ENCODE peak calls at places on chromosome 14, in four cellular contexts. One of them, this sample, is unnamed.
A peak's percentile ranks its signal among the peaks of the same experiment; 100 is the strongest.

GRCh38 chr14:106564058-106564643 is 1037.8 kb downstream of the TMEM121 start:
- DNase-seq in upper lobe of right lung: peak; percentile 75
- DNase-seq in naive thymus-derived CD4-positive, alpha-beta T cell: peak; percentile 49
- DNase-seq in endothelial cell of umbilical vein: no peak
- DNase-seq in this sample: peak; percentile 78

GRCh38 chr14:99320105-99320572 is 48.1 kb upstream of the BCL11B start:
- DNase-seq in upper lobe of right lung: peak; percentile 79
- DNase-seq in naive thymus-derived CD4-positive, alpha-beta T cell: peak; percentile 56
- DNase-seq in endothelial cell of umbilical vein: peak; percentile 32
- DNase-seq in this sample: peak; percentile 47

GRCh38 chr14:103887557-103888115 is 40.3 kb upstream of the PPP1R13B start:
- DNase-seq in upper lobe of right lung: no peak
- DNase-seq in naive thymus-derived CD4-positive, alpha-beta T cell: no peak
- DNase-seq in endothelial cell of umbilical vein: no peak
- DNase-seq in this sample: no peak

GRCh38 chr14:52840916-52841315 is 49.5 kb upstream of the GNPNAT1 start:
- DNase-seq in upper lobe of right lung: no peak
- DNase-seq in naive thymus-derived CD4-positive, alpha-beta T cell: no peak
- DNase-seq in endothelial cell of umbilical vein: no peak
- DNase-seq in this sample: no peak

GRCh38 chr14:32728957-32729356 is 209.7 kb upstream of the NPAS3 start:
- DNase-seq in upper lobe of right lung: no peak
- DNase-seq in naive thymus-derived CD4-positive, alpha-beta T cell: no peak
- DNase-seq in endothelial cell of umbilical vein: no peak
- DNase-seq in this sample: no peak

GRCh38 chr14:103121161-103121845 is 2.0 kb upstream of the TNFAIP2 start:
- DNase-seq in upper lobe of right lung: peak; percentile 85
- DNase-seq in naive thymus-derived CD4-positive, alpha-beta T cell: no peak
- DNase-seq in endothelial cell of umbilical vein: peak; percentile 45
- DNase-seq in this sample: no peak

GRCh38 chr14:95901014-95901413 is 24.4 kb downstream of the TUNAR start:
- DNase-seq in upper lobe of right lung: no peak
- DNase-seq in naive thymus-derived CD4-positive, alpha-beta T cell: no peak
- DNase-seq in endothelial cell of umbilical vein: no peak
- DNase-seq in this sample: no peak

GRCh38 chr14:86782092-86782580 is 1210.8 kb downstream of the GALC start:
- DNase-seq in upper lobe of right lung: no peak
- DNase-seq in naive thymus-derived CD4-positive, alpha-beta T cell: no peak
- DNase-seq in endothelial cell of umbilical vein: no peak
- DNase-seq in this sample: no peak

GRCh38 chr14:90426663-90427062 is 29.8 kb downstream of the CALM1 start:
- DNase-seq in upper lobe of right lung: no peak
- DNase-seq in naive thymus-derived CD4-positive, alpha-beta T cell: no peak
- DNase-seq in endothelial cell of umbilical vein: peak; percentile 69
- DNase-seq in this sample: no peak

GRCh38 chr14:23933706-23934105 is 19.9 kb upstream of the DHRS4 start:
- DNase-seq in upper lobe of right lung: no peak
- DNase-seq in naive thymus-derived CD4-positive, alpha-beta T cell: no peak
- DNase-seq in endothelial cell of umbilical vein: no peak
- DNase-seq in this sample: no peak

GRCh38 chr14:37668646-37669045 is 73.2 kb downstream of the TTC6 start:
- DNase-seq in upper lobe of right lung: no peak
- DNase-seq in naive thymus-derived CD4-positive, alpha-beta T cell: no peak
- DNase-seq in endothelial cell of umbilical vein: no peak
- DNase-seq in this sample: no peak

GRCh38 chr14:104280085-104280901 is 141.9 kb downstream of the KIF26A start:
- DNase-seq in upper lobe of right lung: peak; percentile 52
- DNase-seq in naive thymus-derived CD4-positive, alpha-beta T cell: no peak
- DNase-seq in endothelial cell of umbilical vein: no peak
- DNase-seq in this sample: no peak

GRCh38 chr14:67108230-67108629 is 81.0 kb upstream of the GARIN2 start:
- DNase-seq in upper lobe of right lung: no peak
- DNase-seq in naive thymus-derived CD4-positive, alpha-beta T cell: no peak
- DNase-seq in endothelial cell of umbilical vein: no peak
- DNase-seq in this sample: no peak

GRCh38 chr14:96092936-96093335 is 53.8 kb downstream of the C14orf132 start:
- DNase-seq in upper lobe of right lung: no peak
- DNase-seq in naive thymus-derived CD4-positive, alpha-beta T cell: no peak
- DNase-seq in endothelial cell of umbilical vein: no peak
- DNase-seq in this sample: no peak

GRCh38 chr14:91731986-91732385 is at the start of gene CATSPERB:
- DNase-seq in upper lobe of right lung: no peak
- DNase-seq in naive thymus-derived CD4-positive, alpha-beta T cell: no peak
- DNase-seq in endothelial cell of umbilical vein: no peak
- DNase-seq in this sample: no peak

GRCh38 chr14:93430319-93430801 is 379 bp upstream of the UNC79 start:
- DNase-seq in upper lobe of right lung: no peak
- DNase-seq in naive thymus-derived CD4-positive, alpha-beta T cell: no peak
- DNase-seq in endothelial cell of umbilical vein: no peak
- DNase-seq in this sample: no peak

GRCh38 chr14:69404478-69404877 is 6.0 kb downstream of the SLC39A9 start:
- DNase-seq in upper lobe of right lung: no peak
- DNase-seq in naive thymus-derived CD4-positive, alpha-beta T cell: no peak
- DNase-seq in endothelial cell of umbilical vein: no peak
- DNase-seq in this sample: no peak

GRCh38 chr14:104433401-104434213 is 146.0 kb upstream of the C14orf180 start:
- DNase-seq in upper lobe of right lung: peak; percentile 59
- DNase-seq in naive thymus-derived CD4-positive, alpha-beta T cell: no peak
- DNase-seq in endothelial cell of umbilical vein: no peak
- DNase-seq in this sample: no peak

GRCh38 chr14:103130965-103131364 is 7.7 kb downstream of the TNFAIP2 start:
- DNase-seq in upper lobe of right lung: no peak
- DNase-seq in naive thymus-derived CD4-positive, alpha-beta T cell: no peak
- DNase-seq in endothelial cell of umbilical vein: no peak
- DNase-seq in this sample: no peak

GRCh38 chr14:89551955-89552354 is 134.9 kb upstream of the FOXN3 start:
- DNase-seq in upper lobe of right lung: no peak
- DNase-seq in naive thymus-derived CD4-positive, alpha-beta T cell: no peak
- DNase-seq in endothelial cell of umbilical vein: no peak
- DNase-seq in this sample: no peak

GRCh38 chr14:92263681-92264080 is 59.3 kb upstream of the SLC24A4 start:
- DNase-seq in upper lobe of right lung: no peak
- DNase-seq in naive thymus-derived CD4-positive, alpha-beta T cell: no peak
- DNase-seq in endothelial cell of umbilical vein: no peak
- DNase-seq in this sample: no peak

GRCh38 chr14:88326352-88327103 is 3.5 kb upstream of the KCNK10 start:
- DNase-seq in upper lobe of right lung: no peak
- DNase-seq in naive thymus-derived CD4-positive, alpha-beta T cell: no peak
- DNase-seq in endothelial cell of umbilical vein: no peak
- DNase-seq in this sample: no peak

GRCh38 chr14:69687963-69688649 is 76.7 kb downstream of the SUSD6 start:
- DNase-seq in upper lobe of right lung: no peak
- DNase-seq in naive thymus-derived CD4-positive, alpha-beta T cell: no peak
- DNase-seq in endothelial cell of umbilical vein: no peak
- DNase-seq in this sample: no peak

GRCh38 chr14:66228267-66228970 is 257.8 kb upstream of the CCDC196 start:
- DNase-seq in upper lobe of right lung: no peak
- DNase-seq in naive thymus-derived CD4-positive, alpha-beta T cell: no peak
- DNase-seq in endothelial cell of umbilical vein: no peak
- DNase-seq in this sample: no peak

GRCh38 chr14:65168840-65169239 is 66.5 kb upstream of the MAX start:
- DNase-seq in upper lobe of right lung: no peak
- DNase-seq in naive thymus-derived CD4-positive, alpha-beta T cell: no peak
- DNase-seq in endothelial cell of umbilical vein: no peak
- DNase-seq in this sample: no peak

GRCh38 chr14:32397871-32398640 is 69.0 kb downstream of the AKAP6 start:
- DNase-seq in upper lobe of right lung: no peak
- DNase-seq in naive thymus-derived CD4-positive, alpha-beta T cell: no peak
- DNase-seq in endothelial cell of umbilical vein: peak; percentile 57
- DNase-seq in this sample: no peak

GRCh38 chr14:90517431-90517841 is 120.6 kb downstream of the CALM1 start:
- DNase-seq in upper lobe of right lung: no peak
- DNase-seq in naive thymus-derived CD4-positive, alpha-beta T cell: no peak
- DNase-seq in endothelial cell of umbilical vein: no peak
- DNase-seq in this sample: no peak

GRCh38 chr14:64234877-64235651 is 59.1 kb downstream of the ESR2 start:
- DNase-seq in upper lobe of right lung: no peak
- DNase-seq in naive thymus-derived CD4-positive, alpha-beta T cell: no peak
- DNase-seq in endothelial cell of umbilical vein: no peak
- DNase-seq in this sample: no peak

GRCh38 chr14:86346818-86347384 is 817.0 kb downstream of the FLRT2 start:
- DNase-seq in upper lobe of right lung: no peak
- DNase-seq in naive thymus-derived CD4-positive, alpha-beta T cell: no peak
- DNase-seq in endothelial cell of umbilical vein: no peak
- DNase-seq in this sample: no peak

GRCh38 chr14:94406910-94407309 is 18.5 kb upstream of the SERPINA1 start:
- DNase-seq in upper lobe of right lung: no peak
- DNase-seq in naive thymus-derived CD4-positive, alpha-beta T cell: no peak
- DNase-seq in endothelial cell of umbilical vein: no peak
- DNase-seq in this sample: no peak

GRCh38 chr14:46048127-46048526 is 603.5 kb downstream of the RPL10L start:
- DNase-seq in upper lobe of right lung: no peak
- DNase-seq in naive thymus-derived CD4-positive, alpha-beta T cell: no peak
- DNase-seq in endothelial cell of umbilical vein: peak; percentile 53
- DNase-seq in this sample: no peak

GRCh38 chr14:104323551-104324175 is 185.3 kb downstream of the KIF26A start:
- DNase-seq in upper lobe of right lung: no peak
- DNase-seq in naive thymus-derived CD4-positive, alpha-beta T cell: no peak
- DNase-seq in endothelial cell of umbilical vein: no peak
- DNase-seq in this sample: no peak

GRCh38 chr14:26775765-26776577 is 178.1 kb upstream of the NOVA1 start:
- DNase-seq in upper lobe of right lung: no peak
- DNase-seq in naive thymus-derived CD4-positive, alpha-beta T cell: no peak
- DNase-seq in endothelial cell of umbilical vein: peak; percentile 58
- DNase-seq in this sample: no peak

GRCh38 chr14:20680843-20681347 is 3.5 kb upstream of the RNASE4 start:
- DNase-seq in upper lobe of right lung: no peak
- DNase-seq in naive thymus-derived CD4-positive, alpha-beta T cell: no peak
- DNase-seq in endothelial cell of umbilical vein: no peak
- DNase-seq in this sample: no peak

GRCh38 chr14:33297565-33297964 is 358.9 kb downstream of the NPAS3 start:
- DNase-seq in upper lobe of right lung: no peak
- DNase-seq in naive thymus-derived CD4-positive, alpha-beta T cell: no peak
- DNase-seq in endothelial cell of umbilical vein: no peak
- DNase-seq in this sample: no peak

GRCh38 chr14:86055512-86055911 is 525.6 kb downstream of the FLRT2 start:
- DNase-seq in upper lobe of right lung: no peak
- DNase-seq in naive thymus-derived CD4-positive, alpha-beta T cell: no peak
- DNase-seq in endothelial cell of umbilical vein: peak; percentile 19
- DNase-seq in this sample: peak; percentile 17

GRCh38 chr14:104422301-104423223 is 157.0 kb upstream of the C14orf180 start:
- DNase-seq in upper lobe of right lung: peak; percentile 52
- DNase-seq in naive thymus-derived CD4-positive, alpha-beta T cell: no peak
- DNase-seq in endothelial cell of umbilical vein: no peak
- DNase-seq in this sample: no peak

GRCh38 chr14:95979339-95980042 is 59.7 kb upstream of the C14orf132 start:
- DNase-seq in upper lobe of right lung: no peak
- DNase-seq in naive thymus-derived CD4-positive, alpha-beta T cell: no peak
- DNase-seq in endothelial cell of umbilical vein: no peak
- DNase-seq in this sample: no peak

GRCh38 chr14:49972199-49972671 is 79.4 kb downstream of the ARF6 start:
- DNase-seq in upper lobe of right lung: no peak
- DNase-seq in naive thymus-derived CD4-positive, alpha-beta T cell: no peak
- DNase-seq in endothelial cell of umbilical vein: peak; percentile 90
- DNase-seq in this sample: peak; percentile 25

GRCh38 chr14:50000215-50001145 is 107.6 kb downstream of the ARF6 start:
- DNase-seq in upper lobe of right lung: peak; percentile 81
- DNase-seq in naive thymus-derived CD4-positive, alpha-beta T cell: peak; percentile 70
- DNase-seq in endothelial cell of umbilical vein: peak; percentile 67
- DNase-seq in this sample: peak; percentile 84

GRCh38 chr14:102095871-102096568 is 9.2 kb upstream of the HSP90AA1 start:
- DNase-seq in upper lobe of right lung: peak; percentile 41
- DNase-seq in naive thymus-derived CD4-positive, alpha-beta T cell: no peak
- DNase-seq in endothelial cell of umbilical vein: no peak
- DNase-seq in this sample: no peak
- H3K4me3 ChIP-seq in upper lobe of right lung: no peak overlapping the region
- H3K4me3 ChIP-seq in naive thymus-derived CD4-positive, alpha-beta T cell: no peak overlapping the region
- H3K4me3 ChIP-seq in endothelial cell of umbilical vein: no peak overlapping the region
- H3K4me3 ChIP-seq in this sample: no peak overlapping the region

GRCh38 chr14:60058087-60058486 is 33.6 kb upstream of the PCNX4 start:
- DNase-seq in upper lobe of right lung: no peak
- DNase-seq in naive thymus-derived CD4-positive, alpha-beta T cell: no peak
- DNase-seq in endothelial cell of umbilical vein: no peak
- DNase-seq in this sample: no peak
- H3K4me3 ChIP-seq in upper lobe of right lung: no peak overlapping the region
- H3K4me3 ChIP-seq in naive thymus-derived CD4-positive, alpha-beta T cell: no peak overlapping the region
- H3K4me3 ChIP-seq in endothelial cell of umbilical vein: no peak overlapping the region
- H3K4me3 ChIP-seq in this sample: no peak overlapping the region

GRCh38 chr14:75879031-75879430 is 102.8 kb downstream of the TGFB3 start:
- DNase-seq in upper lobe of right lung: no peak
- DNase-seq in naive thymus-derived CD4-positive, alpha-beta T cell: no peak
- DNase-seq in endothelial cell of umbilical vein: peak; percentile 95
- DNase-seq in this sample: no peak

GRCh38 chr14:75877292-75877691 is 104.5 kb downstream of the TGFB3 start:
- DNase-seq in upper lobe of right lung: no peak
- DNase-seq in naive thymus-derived CD4-positive, alpha-beta T cell: no peak
- DNase-seq in endothelial cell of umbilical vein: no peak
- DNase-seq in this sample: peak; percentile 60

GRCh38 chr14:75875958-75876357 is 105.8 kb downstream of the TGFB3 start:
- DNase-seq in upper lobe of right lung: no peak
- DNase-seq in naive thymus-derived CD4-positive, alpha-beta T cell: no peak
- DNase-seq in endothelial cell of umbilical vein: no peak
- DNase-seq in this sample: no peak

GRCh38 chr14:75877884-75878283 is 103.9 kb downstream of the TGFB3 start:
- DNase-seq in upper lobe of right lung: no peak
- DNase-seq in naive thymus-derived CD4-positive, alpha-beta T cell: no peak
- DNase-seq in endothelial cell of umbilical vein: no peak
- DNase-seq in this sample: peak; percentile 75

DNA sequence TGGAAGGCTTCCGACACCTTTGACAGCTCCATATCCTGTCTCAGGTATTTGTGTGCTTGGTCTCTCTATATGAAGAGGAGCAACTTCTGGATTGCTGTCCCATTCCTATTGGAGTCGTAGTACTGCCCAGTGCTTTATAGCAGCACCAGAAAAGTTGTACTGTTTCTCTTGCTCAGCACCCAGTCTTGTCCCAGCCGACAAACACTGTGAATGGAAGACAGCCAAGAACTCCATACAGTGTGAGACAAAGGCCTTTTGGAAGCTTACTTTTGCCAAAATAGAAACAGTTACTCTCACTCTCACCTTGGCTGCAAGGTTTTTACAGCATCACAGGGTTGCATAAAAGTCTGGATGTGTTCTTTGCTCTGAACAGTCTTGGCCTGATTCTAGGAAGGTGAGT is 105.3 kb downstream of the TGFB3 start:
- DNase-seq in upper lobe of right lung: no peak
- DNase-seq in naive thymus-derived CD4-positive, alpha-beta T cell: no peak
- DNase-seq in endothelial cell of umbilical vein: no peak
- DNase-seq in this sample: no peak
- H3K4me3 ChIP-seq in upper lobe of right lung: no peak overlapping the region
- H3K4me3 ChIP-seq in naive thymus-derived CD4-positive, alpha-beta T cell: no peak overlapping the region
- H3K4me3 ChIP-seq in endothelial cell of umbilical vein: no peak overlapping the region
- H3K4me3 ChIP-seq in this sample: no peak overlapping the region

DNA sequence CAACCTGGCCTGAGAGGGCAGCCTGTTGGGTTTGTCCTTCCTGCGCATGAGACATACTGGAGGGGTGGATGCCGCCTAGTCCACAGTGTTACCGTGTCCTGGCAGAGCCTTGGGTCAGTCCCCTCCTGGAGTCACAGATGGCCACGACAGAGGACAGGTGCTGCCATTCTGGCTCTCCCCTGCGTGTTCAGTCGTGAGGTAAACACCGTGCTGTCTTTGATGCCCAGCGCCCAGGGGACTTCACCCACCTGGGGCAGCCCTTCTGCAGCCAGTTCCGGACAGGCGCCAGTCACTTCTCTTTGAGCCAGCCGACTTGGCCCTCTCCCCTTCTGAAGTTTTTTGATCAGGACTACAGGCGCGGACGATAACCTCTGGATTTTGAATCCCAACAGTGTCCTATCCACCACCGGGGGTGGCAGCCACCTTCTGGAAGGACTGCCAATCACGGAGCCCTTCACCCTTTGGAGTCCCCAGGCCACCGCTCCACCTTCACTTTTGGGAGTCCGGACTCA is 933.0 kb downstream of the DIO2 start:
- DNase-seq in upper lobe of right lung: no peak
- DNase-seq in naive thymus-derived CD4-positive, alpha-beta T cell: no peak
- DNase-seq in endothelial cell of umbilical vein: no peak
- DNase-seq in this sample: no peak
- H3K4me3 ChIP-seq in upper lobe of right lung: peak overlapping the region; percentile 59
- H3K4me3 ChIP-seq in naive thymus-derived CD4-positive, alpha-beta T cell: no peak overlapping the region
- H3K4me3 ChIP-seq in endothelial cell of umbilical vein: no peak overlapping the region
- H3K4me3 ChIP-seq in this sample: no peak overlapping the region

This sample was measured in Jurkat, Clone E6-1.